ENCODE peak calls at places on chromosomes 7 and 10, in five cellular contexts. S is WTC11, O is HepG2, P is K562, H is H1. W is an unnamed sample.

GRCh38 chr7:115009736-115010435 is 88.0 kb downstream of the MDFIC start:
- DNase-seq in P (no peak), S (no peak), H (no peak), O (no peak), W (no peak)

GRCh38 chr7:37247881-37248280 is 200.8 kb downstream of the ELMO1 start:
- DNase-seq in S (peak), H (no peak), O (no peak), P (no peak), W (no peak)

GRCh38 chr10:62858364-62858763 is 42.2 kb upstream of the EGR2 start:
- DNase-seq in O (peak), P (no peak), S (peak), H (no peak), W (no peak)

GRCh38 chr10:74292871-74293427 is 141.9 kb downstream of the ADK start:
- DNase-seq in P (no peak), H (no peak), S (no peak), O (no peak), W (no peak)

GRCh38 chr10:98045785-98046389 is 15.5 kb upstream of the CRTAC1 start:
- DNase-seq in P (peak), H (peak), S (peak), O (peak), W (no peak)

GRCh38 chr7:117126631-117127030 is 173.3 kb downstream of the ST7 start:
- DNase-seq in P (no peak), O (no peak), S (no peak), H (no peak), W (no peak)

GRCh38 chr7:491958-492713 is 27.5 kb downstream of the PDGFA start:
- DNase-seq in O (no peak), S (no peak), H (no peak), P (no peak), W (no peak)

GRCh38 chr7:84092207-84092606 is 102.4 kb downstream of the SEMA3A start:
- DNase-seq in H (no peak), O (no peak), P (no peak), S (no peak), W (no peak)

GRCh38 chr7:1297476-1297972 is 64.9 kb downstream of the UNCX start:
- DNase-seq in O (no peak), S (no peak), H (no peak), P (no peak), W (no peak)

GRCh38 chr10:109957092-109957797 is 33.9 kb upstream of the XPNPEP1 start:
- DNase-seq in S (no peak), P (no peak), O (no peak), H (no peak), W (peak)

GRCh38 chr10:86085136-86085535 is 281.5 kb downstream of the GRID1 start:
- DNase-seq in P (no peak), S (no peak), O (no peak), H (no peak), W (no peak)

GRCh38 chr7:113263749-113264148 is 145.4 kb upstream of the SMIM30 start:
- DNase-seq in H (no peak), S (no peak), P (no peak), O (no peak), W (no peak)

GRCh38 chr10:57979986-57980385 is 287.7 kb downstream of the IPMK start:
- DNase-seq in O (no peak), H (no peak), S (no peak), P (no peak), W (no peak)

GRCh38 chr7:73827568-73828106 is 3.2 kb upstream of the CLDN4 start:
- DNase-seq in O (no peak), S (peak), H (peak), P (peak), W (no peak)

GRCh38 chr10:79026341-79026761 is 42.4 kb upstream of the ZMIZ1 start:
- DNase-seq in H (no peak), S (no peak), P (no peak), O (no peak), W (no peak)

GRCh38 chr7:1922071-1922869 is 252.2 kb downstream of the ELFN1 start:
- DNase-seq in S (no peak), O (no peak), P (no peak), H (no peak), W (no peak)

GRCh38 chr10:103709341-103709920 is 145.9 kb downstream of the SH3PXD2A start:
- DNase-seq in S (no peak), O (no peak), P (no peak), H (no peak), W (no peak)

GRCh38 chr7:117759950-117760640 is 113.1 kb downstream of the CTTNBP2 start:
- DNase-seq in O (no peak), H (no peak), P (no peak), S (no peak), W (no peak)

GRCh38 chr7:79936281-79936983 is 198.2 kb upstream of the GNAI1 start:
- DNase-seq in S (no peak), P (no peak), H (no peak), O (no peak), W (no peak)

GRCh38 chr10:12847361-12847975 is 154.0 kb downstream of the CCDC3 start:
- DNase-seq in P (peak), H (peak), S (peak), O (no peak), W (no peak)

GRCh38 chr10:20885678-20886077 is 11.4 kb downstream of the NEBL start:
- DNase-seq in O (no peak), S (no peak), H (no peak), P (no peak), W (no peak)

GRCh38 chr7:139118803-139119485 is 9.4 kb upstream of the ZC3HAV1 start:
- DNase-seq in O (no peak), H (no peak), P (peak), S (no peak), W (peak)

GRCh38 chr7:65731562-65732035 is 141.3 kb upstream of the VKORC1L1 start:
- DNase-seq in S (peak), H (peak), P (peak), O (no peak), W (no peak)

GRCh38 chr7:124532166-124532565 is 233.4 kb downstream of the GPR37 start:
- DNase-seq in O (no peak), P (no peak), H (no peak), S (no peak), W (no peak)

GRCh38 chr7:134101716-134102115 is 25.4 kb upstream of the LRGUK start:
- DNase-seq in H (no peak), O (no peak), P (no peak), S (no peak), W (no peak)

GRCh38 chr10:131815366-131816156 is 85.2 kb upstream of the PPP2R2D start:
- DNase-seq in O (no peak), H (peak), P (no peak), S (no peak), W (no peak)

GRCh38 chr7:139231513-139232376 is 708 bp downstream of the UBN2 start:
- DNase-seq in S (peak), H (peak), O (peak), P (peak), W (no peak)

GRCh38 chr10:58475322-58476277 is 37.1 kb upstream of the BICC1 start:
- DNase-seq in H (no peak), P (no peak), S (no peak), O (no peak), W (no peak)

GRCh38 chr10:62812672-62813439 is 3.3 kb downstream of the EGR2 start:
- DNase-seq in P (no peak), S (no peak), O (no peak), H (no peak), W (no peak)

GRCh38 chr10:131207176-131207575 is 104.3 kb downstream of the TCERG1L start:
- DNase-seq in P (no peak), O (no peak), H (peak), S (no peak), W (no peak)

GRCh38 chr7:124643196-124643850 is 122.3 kb downstream of the GPR37 start:
- DNase-seq in P (no peak), S (no peak), H (no peak), O (no peak), W (no peak)

GRCh38 chr7:83934118-83934734 is 260.4 kb downstream of the SEMA3A start:
- DNase-seq in S (no peak), P (no peak), H (no peak), O (no peak), W (no peak)

GRCh38 chr10:48648172-48648942 is 36.3 kb upstream of the WDFY4 start:
- DNase-seq in O (no peak), H (peak), S (no peak), P (no peak), W (peak)

GRCh38 chr10:119370046-119370770 is 162.8 kb downstream of the GRK5 start:
- DNase-seq in H (no peak), P (no peak), S (no peak), O (no peak), W (no peak)

GRCh38 chr10:58970160-58970915 is 206.1 kb upstream of the PHYHIPL start:
- DNase-seq in S (no peak), H (no peak), O (no peak), P (no peak), W (no peak)

GRCh38 chr7:94417261-94417660 is 22.6 kb downstream of the COL1A2 start:
- DNase-seq in S (no peak), O (no peak), P (no peak), H (no peak), W (no peak)

GRCh38 chr10:23196915-23197314 is 4.8 kb downstream of the PTF1A start:
- DNase-seq in P (no peak), O (no peak), H (no peak), S (no peak), W (no peak)

GRCh38 chr7:4787947-4788626 is 12.7 kb downstream of the AP5Z1 start:
- DNase-seq in O (no peak), S (no peak), P (no peak), H (no peak), W (no peak)
- TF ChIP-seq ATF2 in O (no peak), S (no peak), P (no peak), H (no peak), W (no peak)

GRCh38 chr10:70918851-70919530 is 30.6 kb upstream of the PCBD1 start:
- DNase-seq in H (no peak), S (no peak), O (no peak), P (peak), W (no peak)
- TF ChIP-seq ATF2 in H (no peak), S (no peak), O (no peak), P (no peak), W (no peak)

DNA sequence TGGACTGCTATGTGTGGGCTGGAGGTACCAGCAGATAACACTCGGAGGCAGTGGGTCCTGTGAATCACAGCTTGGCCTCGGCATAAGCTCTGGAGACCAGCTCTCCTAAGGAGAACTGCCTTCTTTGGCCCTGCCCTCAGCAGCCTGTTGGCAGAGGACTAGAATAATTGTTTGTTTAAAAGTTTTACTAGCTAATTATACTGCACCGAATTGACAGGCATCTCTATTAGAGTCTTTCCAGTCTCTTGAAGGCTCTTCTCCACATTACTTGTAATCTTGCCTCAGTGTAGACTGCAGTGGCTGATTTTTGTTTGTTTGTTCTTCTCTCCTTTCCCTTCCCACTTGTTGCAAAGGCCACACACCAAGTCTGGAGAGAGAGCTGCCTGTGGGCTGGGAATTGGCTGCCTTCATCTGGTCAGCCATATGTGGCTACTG is 183.2 kb downstream of the AUTS2 start:
- DNase-seq in H (no peak), P (no peak), S (no peak), O (no peak), W (no peak)
- TF ChIP-seq ATF2 in H (no peak), P (no peak), S (no peak), O (no peak), W (no peak)

GRCh38 chr7:112021348-112022044 is 184.7 kb downstream of the DOCK4 start:
- DNase-seq in H (no peak), P (no peak), S (no peak), O (no peak), W (no peak)
- TF ChIP-seq ATF2 in H (no peak), P (no peak), S (no peak), O (no peak), W (no peak)

W was measured in GM12878.